ENCODE peak calls at places on chromosomes 12 and 14, in four cellular contexts. S is fibroblast of the aortic adventitia, N is aorta, J is adipocyte. Y is an unnamed sample.
A peak's percentile ranks its signal among the peaks of the same experiment; 100 is the strongest.

GRCh38 chr14:57725399-57726077 is 140.4 kb downstream of the SLC35F4 start:
- DNase-seq in N (no peak), S (peak; percentile 35), J (no peak), Y (peak; percentile 67)

GRCh38 chr14:81314443-81315175 is 85.5 kb downstream of the STON2 start:
- DNase-seq in N (no peak), J (no peak), S (no peak), Y (no peak)

GRCh38 chr12:53561590-53561953 is 54.3 kb upstream of the NPFF start:
- DNase-seq in N (no peak), S (peak; percentile 82), J (peak; percentile 83), Y (peak; percentile 93)

GRCh38 chr12:51471465-51471864 is 46.8 kb downstream of the SLC4A8 start:
- DNase-seq in N (no peak), J (no peak), S (no peak), Y (no peak)

GRCh38 chr12:53928054-53928879 is 10.4 kb upstream of the HOXC13 start:
- DNase-seq in N (no peak), S (no peak), J (no peak), Y (no peak)

GRCh38 chr14:51094282-51094821 is 553 bp downstream of the TRIM9 start:
- DNase-seq in N (peak; percentile 78), J (no peak), S (no peak), Y (no peak)

GRCh38 chr12:27907766-27908165 is 64.8 kb downstream of the PTHLH start:
- DNase-seq in J (peak; percentile 24), S (no peak), N (no peak), Y (peak; percentile 20)

GRCh38 chr12:75831413-75831812 is 200.2 kb downstream of the PHLDA1 start:
- DNase-seq in N (no peak), J (no peak), S (peak; percentile 70), Y (peak; percentile 72)

GRCh38 chr14:71320734-71321555 is 413.7 kb downstream of the PCNX1 start:
- DNase-seq in J (peak; percentile 88), S (peak; percentile 51), N (peak; percentile 90), Y (peak; percentile 52)

GRCh38 chr12:130178291-130178690 is 16.0 kb downstream of the FZD10 start:
- DNase-seq in J (no peak), S (no peak), N (no peak), Y (no peak)

GRCh38 chr12:63822352-63822751 is 22.1 kb upstream of the SRGAP1 start:
- DNase-seq in J (no peak), S (peak; percentile 35), N (no peak), Y (peak; percentile 48)

GRCh38 chr12:93896427-93896826 is 219.3 kb downstream of the CRADD start:
- DNase-seq in J (no peak), S (no peak), N (no peak), Y (peak; percentile 23)

GRCh38 chr12:47818382-47818700 is 1.4 kb downstream of the HDAC7 start:
- DNase-seq in J (no peak), S (no peak), N (no peak), Y (no peak)

GRCh38 chr12:23949212-23950010 is at the start of gene SOX5:
- DNase-seq in J (no peak), N (peak; percentile 79), S (peak; percentile 59), Y (peak; percentile 75)

GRCh38 chr12:6273931-6274687 is 36.4 kb upstream of the PLEKHG6 start:
- DNase-seq in J (no peak), N (peak; percentile 75), S (peak; percentile 20), Y (no peak)

GRCh38 chr12:22529281-22530060 is 14.9 kb downstream of the C2CD5 start:
- DNase-seq in J (peak; percentile 31), N (no peak), S (peak; percentile 22), Y (peak; percentile 26)

GRCh38 chr14:51430600-51430999 is 190.6 kb downstream of the TMX1 start:
- DNase-seq in N (no peak), J (peak; percentile 46), S (peak; percentile 36), Y (peak; percentile 57)

GRCh38 chr12:117027251-117028086 is 71.7 kb downstream of the TESC start:
- DNase-seq in J (no peak), N (peak; percentile 61), S (no peak), Y (no peak)

GRCh38 chr14:55547650-55548315 is 32.2 kb upstream of the KTN1 start:
- DNase-seq in J (no peak), N (no peak), S (no peak), Y (no peak)

GRCh38 chr14:72736348-72736747 is 157.6 kb downstream of the DPF3 start:
- DNase-seq in J (peak; percentile 42), S (peak; percentile 20), N (no peak), Y (peak; percentile 91)

GRCh38 chr14:50955373-50956043 is 11.2 kb upstream of the PYGL start:
- DNase-seq in S (peak; percentile 93), J (peak; percentile 91), N (peak; percentile 86), Y (peak; percentile 96)

GRCh38 chr12:99004799-99005474 is 359.8 kb downstream of the APAF1 start:
- DNase-seq in J (no peak), N (no peak), S (no peak), Y (no peak)

GRCh38 chr12:78181544-78182162 is 351.0 kb downstream of the NAV3 start:
- DNase-seq in S (peak; percentile 58), N (no peak), J (peak; percentile 68), Y (no peak)

GRCh38 chr14:20331048-20331613 is 1.9 kb downstream of the CCNB1IP1 start:
- DNase-seq in S (no peak), N (no peak), J (no peak), Y (no peak)

GRCh38 chr14:56119221-56119967 is 1.2 kb downstream of the PELI2 start:
- DNase-seq in N (peak; percentile 87), S (peak; percentile 25), J (peak; percentile 70), Y (no peak)

GRCh38 chr14:105120056-105120455 is 48.5 kb downstream of the JAG2 start:
- DNase-seq in S (no peak), J (peak; percentile 2), N (peak; percentile 15), Y (no peak)

GRCh38 chr12:131828671-131829350 is 618 bp downstream of the MMP17 start:
- DNase-seq in S (no peak), N (peak; percentile 80), J (peak; percentile 31), Y (no peak)

DNA sequence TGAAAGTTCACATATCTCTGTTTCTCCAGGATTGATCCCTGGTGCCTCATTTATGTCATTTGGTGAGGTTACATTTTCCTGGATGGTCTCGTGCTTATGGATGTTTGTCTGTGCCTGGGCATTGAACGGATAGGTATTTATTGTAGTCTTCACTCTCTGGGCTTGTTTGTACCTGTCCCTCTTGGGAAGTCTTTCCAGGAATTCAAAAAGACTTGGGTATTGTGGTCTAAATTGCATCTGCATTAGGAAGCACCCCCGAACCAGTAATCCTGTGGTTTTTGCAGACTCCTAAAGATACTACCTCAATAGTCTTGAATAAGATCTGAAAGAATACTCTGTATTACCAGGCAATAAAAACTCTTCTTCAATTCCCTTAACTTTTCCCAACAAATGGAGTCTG is 720.8 kb downstream of the SLC6A15 start:
- DNase-seq in S (no peak), J (no peak), N (no peak), Y (no peak)
- H3K4me3 ChIP-seq in S (no peak overlapping the region), J (no peak overlapping the region), N (no peak overlapping the region), Y (no peak overlapping the region)

GRCh38 chr12:10397311-10397710 is 7.5 kb upstream of the KLRK1 start:
- DNase-seq in S (no peak), J (no peak), N (no peak), Y (no peak)
- H3K4me3 ChIP-seq in S (no peak overlapping the region), J (no peak overlapping the region), N (no peak overlapping the region), Y (no peak overlapping the region)

GRCh38 chr12:1630081-1630826 is 1.2 kb downstream of the WNT5B start:
- DNase-seq in J (peak; percentile 28), S (no peak), N (peak; percentile 83), Y (no peak)

GRCh38 chr12:1632702-1633101 is 3.7 kb downstream of the WNT5B start:
- DNase-seq in S (no peak), N (peak; percentile 79), J (no peak), Y (no peak)

GRCh38 chr12:1628671-1629337 is at the start of gene WNT5B:
- DNase-seq in N (no peak), J (no peak), S (no peak), Y (no peak)

GRCh38 chr12:1629338-1630080 is 478 bp downstream of the WNT5B start:
- DNase-seq in N (peak; percentile 83), S (no peak), J (no peak), Y (no peak)

DNA sequence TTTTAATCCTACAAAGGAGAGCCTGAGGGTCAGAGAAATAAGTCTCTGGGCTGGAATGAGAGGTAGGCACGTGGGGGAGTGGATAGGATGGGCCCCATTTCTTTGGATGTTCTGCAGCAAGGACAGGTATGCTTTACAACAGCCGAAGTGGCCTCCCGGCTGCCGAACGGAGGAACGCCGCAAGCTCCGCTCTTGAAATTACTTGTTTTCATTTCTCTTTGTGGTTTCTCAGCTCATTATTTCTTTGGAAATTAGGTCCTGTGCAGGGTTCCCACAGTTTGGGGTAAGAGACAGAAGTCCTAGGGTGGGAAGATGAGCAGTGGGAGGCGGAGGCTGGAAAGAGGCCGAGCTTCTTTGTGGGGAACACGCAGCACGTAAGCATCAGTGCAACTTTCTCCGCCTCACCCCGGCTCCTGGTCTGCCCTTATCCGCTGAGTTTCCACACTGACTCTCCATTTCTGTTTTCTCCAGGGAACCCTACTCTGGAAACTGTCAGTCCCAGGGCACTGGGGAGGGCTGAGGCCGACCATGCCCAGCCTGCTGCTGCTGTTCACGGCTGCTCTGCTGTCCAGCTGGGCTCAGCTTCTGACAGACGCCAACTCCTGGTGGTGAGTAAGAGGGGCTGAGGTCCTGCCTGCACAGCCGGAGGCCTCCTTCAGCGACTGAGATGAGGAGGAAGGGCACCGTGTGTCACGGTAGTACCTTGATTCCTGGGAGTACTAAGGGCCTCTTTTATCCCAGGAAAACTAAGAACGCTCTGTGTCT is 2.0 kb downstream of the WNT5B start:
- DNase-seq in S (no peak), N (no peak), J (no peak), Y (peak; percentile 46)
- H3K4me3 ChIP-seq in S (no peak overlapping the region), N (no peak overlapping the region), J (peak overlapping the region; percentile 77), Y (no peak overlapping the region)

GRCh38 chr14:94388896-94389469 is 581 bp upstream of the SERPINA1 start:
- DNase-seq in J (no peak), S (no peak), N (no peak), Y (no peak)
- H3K4me3 ChIP-seq in J (no peak overlapping the region), S (no peak overlapping the region), N (no peak overlapping the region), Y (no peak overlapping the region)

DNA sequence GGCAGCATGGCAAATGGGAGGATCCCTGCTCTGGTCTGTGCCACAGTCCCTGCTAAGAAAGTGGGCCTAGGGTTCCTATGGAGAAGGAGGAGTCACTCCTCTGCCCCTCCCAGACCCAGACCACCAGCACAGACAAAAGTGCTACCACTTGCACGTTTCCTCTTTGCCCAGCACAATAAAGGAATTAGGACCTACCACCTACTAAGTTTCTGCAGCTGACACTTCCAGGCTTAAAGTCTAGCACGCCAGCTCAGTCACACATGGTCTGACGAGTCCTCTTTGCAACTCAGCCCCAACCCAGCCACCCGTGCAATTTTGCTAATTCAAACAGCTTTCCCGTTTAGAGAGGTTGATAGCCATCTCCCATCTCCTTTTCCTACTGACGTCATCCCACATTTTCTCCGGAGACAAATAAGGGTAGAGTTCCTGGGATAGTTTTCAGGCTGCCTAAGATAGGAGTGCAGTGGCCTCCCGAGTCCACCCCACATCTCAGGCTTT is 66.2 kb upstream of the PTGR2 start:
- DNase-seq in N (peak; percentile 70), J (peak; percentile 87), S (peak; percentile 91), Y (peak; percentile 92)
- H3K4me3 ChIP-seq in N (peak overlapping the region; percentile 96), J (peak overlapping the region; percentile 86), S (peak overlapping the region; percentile 75), Y (peak overlapping the region; percentile 76)

DNA sequence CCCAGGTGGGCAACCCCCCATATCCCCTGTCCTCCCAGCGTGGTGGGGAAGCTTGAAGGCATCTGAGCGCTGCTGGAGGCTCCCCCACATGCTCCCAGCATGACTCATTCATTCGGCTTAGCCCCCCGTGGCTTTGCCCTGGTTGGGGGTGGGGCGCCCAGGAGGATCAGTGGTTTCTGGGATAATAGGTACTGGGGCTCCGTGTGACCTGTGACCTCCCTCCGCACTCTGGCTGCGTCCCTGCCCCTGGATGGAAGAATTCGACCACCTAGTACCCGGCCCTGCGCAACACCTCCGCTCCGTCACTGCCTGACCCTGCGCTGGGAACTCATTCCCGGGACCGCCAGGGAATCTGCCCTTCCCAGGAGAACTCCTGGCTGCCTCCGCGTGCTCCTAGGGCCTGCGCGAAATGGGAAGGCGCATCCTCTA is 120.1 kb downstream of the AACS start:
- DNase-seq in S (no peak), J (no peak), N (no peak), Y (no peak)
- H3K4me3 ChIP-seq in S (peak overlapping the region; percentile 61), J (no peak overlapping the region), N (no peak overlapping the region), Y (peak overlapping the region; percentile 50)

Y was measured in astrocyte.